ENCODE peak calls at places on chromosomes 12 and 14, in seven cellular contexts. J is small intestine, Y is BE2C, D is IMR-90, O is astrocyte, K is heart left ventricle, M is transverse colon. T is an unnamed sample. For H3K4me1, the result is how much of the 10 kb centered on the place peaks cover.

GRCh38 chr12:89160716-89161123 is 191.6 kb downstream of the DUSP6 start:
- DNase-seq in J (peak), Y (peak), D (peak), O (peak), K (peak), M (peak), T (no peak)

GRCh38 chr14:21987937-21988336 is 314.3 kb upstream of the OR4E1 start:
- DNase-seq in J (no peak), Y (peak), D (peak), O (no peak), K (no peak), M (no peak), T (no peak)

GRCh38 chr14:79836577-79836976 is 374.7 kb downstream of the DIO2 start:
- DNase-seq in J (no peak), Y (no peak), D (peak), O (peak), K (no peak), M (no peak), T (no peak)

GRCh38 chr14:74488788-74489397 is 4.2 kb downstream of the NPC2 start:
- DNase-seq in J (peak), Y (no peak), D (peak), O (peak), K (no peak), M (no peak), T (no peak)

GRCh38 chr12:131047789-131048610 is 94.3 kb downstream of the ADGRD1 start:
- DNase-seq in J (no peak), Y (no peak), D (no peak), O (no peak), K (peak), M (no peak), T (no peak)

GRCh38 chr14:100159107-100159864 is at the start of gene DEGS2:
- DNase-seq in J (peak), Y (no peak), D (no peak), O (no peak), K (no peak), M (peak), T (no peak)

GRCh38 chr14:34858765-34859164 is 16.4 kb downstream of the BAZ1A start:
- DNase-seq in J (no peak), Y (no peak), D (no peak), O (no peak), K (no peak), M (no peak), T (no peak)

GRCh38 chr12:130849561-130850417 is 10.7 kb upstream of the STX2 start:
- DNase-seq in J (peak), Y (no peak), D (no peak), O (no peak), K (no peak), M (no peak), T (no peak)

GRCh38 chr12:119684730-119685129 is 16.8 kb downstream of the PRKAB1 start:
- DNase-seq in J (no peak), Y (no peak), D (no peak), O (no peak), K (no peak), M (no peak), T (no peak)

GRCh38 chr12:44246481-44247105 is 410.7 kb downstream of the TMEM117 start:
- DNase-seq in J (no peak), Y (no peak), D (peak), O (peak), K (no peak), M (no peak), T (no peak)

GRCh38 chr14:69500736-69501135 is 16.2 kb downstream of the PLEKHD1 start:
- DNase-seq in J (no peak), Y (no peak), D (no peak), O (no peak), K (no peak), M (no peak), T (no peak)

GRCh38 chr12:49776413-49776812 is 35.1 kb downstream of the TMBIM6 start:
- DNase-seq in J (peak), Y (peak), D (peak), O (peak), K (peak), M (peak), T (no peak)

GRCh38 chr14:59271734-59272133 is 83.3 kb downstream of the DAAM1 start:
- DNase-seq in J (no peak), Y (no peak), D (peak), O (peak), K (no peak), M (no peak), T (no peak)

GRCh38 chr14:75334191-75335051 is 55.8 kb downstream of the FOS start:
- DNase-seq in J (peak), Y (peak), D (peak), O (no peak), K (peak), M (peak), T (no peak)

GRCh38 chr14:66043921-66044320 is 442.2 kb upstream of the CCDC196 start:
- DNase-seq in J (no peak), Y (no peak), D (no peak), O (no peak), K (no peak), M (no peak), T (no peak)

GRCh38 chr14:103517172-103517566 is 5.5 kb downstream of the CKB start:
- DNase-seq in J (no peak), Y (no peak), D (no peak), O (no peak), K (peak), M (no peak), T (no peak)

GRCh38 chr14:104440297-104440956 is 139.1 kb upstream of the C14orf180 start:
- DNase-seq in J (no peak), Y (no peak), D (no peak), O (no peak), K (no peak), M (no peak), T (no peak)

GRCh38 chr14:59969319-59969718 is 49.4 kb downstream of the LRRC9 start:
- DNase-seq in J (no peak), Y (no peak), D (peak), O (peak), K (no peak), M (no peak), T (no peak)

GRCh38 chr12:9724023-9724422 is 8.9 kb downstream of the CLECL1 start:
- DNase-seq in J (no peak), Y (no peak), D (no peak), O (no peak), K (no peak), M (no peak), T (no peak)
- H3K4me1 ChIP-seq in J (under half), Y (under half), D (under half), O (under half), K (under half), M (under half), T (under half)

GRCh38 chr14:23113346-23114119 is 5.5 kb downstream of the CEBPE start:
- DNase-seq in J (no peak), Y (no peak), D (peak), O (no peak), K (no peak), M (no peak), T (no peak)
- H3K4me1 ChIP-seq in J (under half), Y (under half), D (under half), O (under half), K (under half), M (under half), T (under half)

DNA sequence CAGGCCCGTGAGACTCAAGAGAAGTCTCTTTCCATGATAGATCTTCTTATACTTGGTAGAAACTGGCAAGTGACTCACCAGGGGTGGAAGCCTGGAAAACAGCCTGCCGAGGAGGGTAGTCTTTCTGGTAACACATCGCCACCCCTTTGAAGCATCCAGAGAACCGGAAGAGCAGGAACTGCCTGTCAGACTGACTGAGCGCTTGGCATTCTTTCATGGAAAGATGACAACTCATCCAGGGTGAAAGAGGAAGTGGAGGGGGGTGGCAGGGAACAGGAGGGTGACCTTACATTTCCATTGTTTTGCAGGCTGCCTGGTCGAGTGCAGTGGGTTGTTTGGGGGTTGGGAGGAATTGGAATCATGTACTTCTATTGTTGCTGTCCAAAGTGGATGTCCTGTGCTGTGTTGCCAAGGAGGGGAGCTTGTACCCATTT is 34.5 kb downstream of the PRKCH start:
- DNase-seq in J (no peak), Y (no peak), D (peak), O (peak), K (peak), M (no peak), T (no peak)
- H3K4me1 ChIP-seq in J (under half), Y (under half), D (under half), O (under half), K (under half), M (under half), T (under half)

GRCh38 chr12:85782711-85783110 is 53.5 kb downstream of the RASSF9 start:
- DNase-seq in J (peak), Y (no peak), D (no peak), O (no peak), K (no peak), M (no peak), T (no peak)
- H3K4me1 ChIP-seq in J (under half), Y (under half), D (under half), O (under half), K (under half), M (under half), T (under half)

DNA sequence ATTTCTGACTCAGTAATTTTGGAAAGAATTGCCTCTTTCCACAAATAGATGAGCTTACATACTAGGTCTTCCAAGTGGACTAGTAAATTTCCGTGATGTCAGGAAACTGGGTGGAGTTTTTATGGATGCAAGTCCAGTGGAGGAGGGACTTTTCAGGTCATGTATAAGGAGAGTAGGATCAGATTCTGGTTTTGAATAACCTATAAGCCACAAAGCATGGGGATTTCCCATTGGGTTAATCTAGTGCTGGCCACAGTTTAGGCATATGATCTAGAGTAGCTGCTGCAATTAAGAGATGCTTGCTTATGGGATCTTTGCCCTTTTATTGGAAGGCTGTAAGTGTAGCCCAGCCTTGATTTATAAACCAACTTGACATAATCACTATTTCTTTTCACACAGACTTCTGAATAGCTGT is 33.8 kb downstream of the STK38L start:
- DNase-seq in J (peak), Y (no peak), D (peak), O (peak), K (no peak), M (peak), T (no peak)
- H3K4me1 ChIP-seq in J (under half), Y (under half), D (under half), O (under half), K (half or more), M (half or more), T (half or more)

T was measured in vagina.